ENCODE peak calls at places on chromosomes 1 and 21, in four cellular contexts. I, P, U and O are unnamed samples.

GRCh38 chr1:90474731-90475130 is 242.4 kb downstream of the BARHL2 start:
- DNase-seq in I (no peak), U (no peak), P (no peak), O (no peak)

GRCh38 chr1:1911390-1912041 is 3.5 kb upstream of the CALML6 start:
- DNase-seq in P (no peak), I (no peak), U (no peak), O (no peak)

GRCh38 chr1:242542271-242542670 is 17.8 kb upstream of the PLD5 start:
- DNase-seq in P (no peak), I (no peak), U (no peak), O (no peak)

GRCh38 chr1:194056169-194056568 is 869.8 kb upstream of the B3GALT2 start:
- DNase-seq in P (no peak), I (no peak), U (no peak), O (no peak)

GRCh38 chr1:218384576-218384975 is 39.4 kb downstream of the TGFB2 start:
- DNase-seq in P (peak; percentile 44), I (peak; percentile 7), U (no peak), O (no peak)

GRCh38 chr1:3598522-3599285 is 12.6 kb downstream of the MEGF6 start:
- DNase-seq in U (no peak), I (no peak), P (no peak), O (no peak)

GRCh38 chr1:57304591-57304990 is 119.3 kb downstream of the DAB1 start:
- DNase-seq in U (no peak), I (no peak), P (no peak), O (no peak)

GRCh38 chr1:233409540-233409939 is 82.0 kb downstream of the MAP3K21 start:
- DNase-seq in P (no peak), I (no peak), U (no peak), O (no peak)

GRCh38 chr1:216303690-216304089 is 119.6 kb downstream of the USH2A start:
- DNase-seq in U (no peak), P (no peak), I (no peak), O (no peak)

GRCh38 chr21:36166705-36167104 is 10.1 kb downstream of the DOP1B start:
- DNase-seq in P (no peak), U (no peak), I (peak; percentile 45), O (no peak)

GRCh38 chr1:223260712-223261111 is 103.3 kb downstream of the SUSD4 start:
- DNase-seq in P (no peak), I (no peak), U (no peak), O (no peak)

GRCh38 chr1:151681921-151682320 is 34.7 kb downstream of the CELF3 start:
- DNase-seq in I (no peak), P (no peak), U (no peak), O (no peak)

GRCh38 chr1:10612446-10613160 is 137.9 kb downstream of the PEX14 start:
- DNase-seq in P (no peak), I (no peak), U (no peak), O (no peak)
- TF ChIP-seq RNF2 in P (no peak), I (no peak), U (no peak), O (no peak)

DNA sequence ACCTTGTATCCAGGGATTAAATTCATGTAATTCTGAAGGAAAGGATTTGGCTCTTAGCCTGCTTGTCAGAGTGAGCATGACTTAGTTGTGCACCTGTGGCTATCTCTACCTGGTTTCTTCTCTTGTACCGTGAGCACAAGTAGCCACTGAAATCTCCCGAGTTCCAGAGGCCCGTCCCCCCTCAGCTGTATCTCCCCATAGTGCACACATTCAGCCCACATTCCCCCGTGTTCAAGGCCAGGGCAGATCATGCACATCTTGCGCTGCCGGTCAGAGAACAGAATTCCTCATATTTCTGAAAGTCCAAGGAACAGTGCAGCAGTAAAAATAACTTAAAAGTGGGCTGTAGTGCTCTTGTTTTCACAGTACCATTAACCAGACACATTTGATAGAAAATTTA is 2.4 kb downstream of the TENT5C start:
- DNase-seq in P (no peak), U (no peak), I (no peak), O (no peak)
- H3K4me1 ChIP-seq in P (peaks cover 15% of the 10 kb centered on the region), U (peaks cover 18% of the 10 kb centered on the region), I (peaks cover 55% of the 10 kb centered on the region), O (peaks cover 3% of the 10 kb centered on the region)

DNA sequence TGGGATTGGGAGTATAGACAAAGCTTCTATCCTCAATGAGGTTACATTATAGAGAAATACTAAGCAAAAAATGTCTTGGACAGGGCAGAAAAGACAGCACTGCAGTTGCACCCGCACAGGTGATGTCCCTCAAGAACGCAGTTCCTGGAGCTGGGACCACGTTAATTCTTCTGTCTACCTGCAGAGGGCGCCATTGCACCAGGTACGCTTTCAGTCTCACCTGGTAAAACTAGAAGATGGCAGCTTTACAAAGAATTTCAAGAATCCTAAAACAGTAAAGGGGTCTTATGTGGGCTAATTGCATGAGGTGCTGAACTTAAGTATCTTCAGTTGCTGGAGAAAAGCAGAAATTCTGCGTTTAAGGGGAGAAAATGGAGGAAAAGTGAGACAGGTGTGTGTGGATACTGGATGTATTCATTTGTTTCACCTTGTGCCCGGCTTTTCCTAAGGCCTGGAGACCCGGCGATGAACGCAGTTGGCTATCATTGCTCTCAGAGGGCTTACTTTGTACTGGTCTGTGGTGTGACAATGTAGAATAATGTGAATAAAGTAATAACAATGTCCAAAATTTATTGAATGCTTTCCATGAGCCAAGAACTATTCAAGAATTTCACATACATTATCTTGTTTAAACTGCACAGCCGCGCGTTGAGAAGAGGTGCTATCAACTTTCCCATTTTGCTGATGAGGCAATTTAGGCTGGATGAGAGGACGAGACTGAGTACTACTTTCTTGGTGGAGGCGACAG is 276.3 kb upstream of the GREM2 start:
- DNase-seq in U (peak; percentile 12), I (peak; percentile 66), P (peak; percentile 47), O (peak; percentile 46)
- TF ChIP-seq RNF2 in U (no peak), I (no peak), P (no peak), O (no peak)

DNA sequence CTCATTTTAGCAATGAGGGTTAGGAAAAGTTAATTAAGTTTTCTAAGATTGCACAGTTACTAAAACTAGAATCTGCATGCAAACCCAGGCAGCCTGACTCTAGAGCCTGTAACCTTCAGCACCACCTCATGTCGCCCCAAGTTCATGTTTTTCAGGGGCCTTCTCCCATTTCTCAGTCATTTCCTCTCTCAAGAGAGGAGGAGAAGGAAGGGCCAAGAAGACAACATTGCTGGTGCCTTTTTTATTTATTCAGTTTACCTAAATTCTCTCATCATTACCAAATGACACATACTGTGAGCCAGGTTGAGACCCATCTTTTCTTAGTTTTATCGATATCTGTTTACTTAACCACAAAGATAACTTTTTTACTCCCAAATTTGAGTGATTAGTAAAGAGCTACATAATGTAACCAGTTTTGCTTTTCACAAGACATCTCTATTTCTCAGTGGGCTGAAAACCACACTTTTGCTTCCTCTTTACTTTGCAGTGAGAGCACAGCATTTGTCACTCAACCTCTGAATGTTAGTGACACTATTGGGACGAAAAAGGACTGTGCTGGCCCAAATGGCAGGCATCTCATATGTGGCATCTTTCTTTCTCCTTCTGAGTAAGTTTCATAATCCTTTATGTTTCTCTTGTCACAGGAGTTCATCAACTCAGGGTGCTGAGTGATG is at the start of gene CD101:
- DNase-seq in P (no peak), U (no peak), I (no peak), O (no peak)
- H3K4me1 ChIP-seq in P (peaks cover 26% of the 10 kb centered on the region), U (no peaks in the 10 kb centered on the region), I (no peaks in the 10 kb centered on the region), O (peaks cover 3% of the 10 kb centered on the region)